ENCODE peak calls at places on chromosomes 4 and X, in four cellular contexts. A is activated T-cell treated with anti-CD3 and anti-CD28 coated beads, Interleukin-2, amount 50 U/mL, for 72 hours; S is RWPE2; N is activated T-helper 1 cell treated with Interleukin-2 at 50 U/mL for 16 hours. M is an unnamed sample.

GRCh38 chr4:23881674-23882337 is 8.0 kb downstream of the PPARGC1A start:
- DNase-seq in N (no peak), S (no peak), A (no peak), M (no peak)

GRCh38 chr4:42151568-42152506 is 618 bp downstream of the BEND4 start:
- DNase-seq in N (no peak), S (no peak), A (peak), M (peak)

GRCh38 chr4:68476191-68476590 is 28.9 kb downstream of the TMPRSS11E start:
- DNase-seq in A (no peak), S (no peak), N (no peak), M (no peak)

GRCh38 chrX:19758536-19758935 is 128.9 kb downstream of the SH3KBP1 start:
- DNase-seq in N (no peak), A (no peak), S (no peak), M (no peak)

GRCh38 chr4:21882050-21882839 is 66.3 kb downstream of the KCNIP4 start:
- DNase-seq in N (no peak), A (no peak), S (no peak), M (no peak)

GRCh38 chr4:185238261-185238681 is 28.9 kb downstream of the SNX25 start:
- DNase-seq in N (no peak), A (peak), S (no peak), M (no peak)

GRCh38 chrX:45022144-45022543 is 149.2 kb downstream of the KDM6A start:
- DNase-seq in S (no peak), N (no peak), A (no peak), M (no peak)

GRCh38 chrX:154401045-154401799 is 3.0 kb downstream of the RPL10 start:
- DNase-seq in A (peak), N (no peak), S (no peak), M (no peak)

GRCh38 chrX:51891821-51892551 is 1.4 kb upstream of the MAGED1 start:
- DNase-seq in A (no peak), N (no peak), S (no peak), M (no peak)

GRCh38 chrX:1178580-1179057 is 33.8 kb downstream of the CRLF2 start:
- DNase-seq in N (no peak), S (no peak), A (no peak), M (no peak)

GRCh38 chr4:118849867-118850812 is 14.2 kb upstream of the SEC24D start:
- DNase-seq in S (no peak), N (peak), A (peak), M (no peak)

GRCh38 chr4:5888222-5888701 is 4.6 kb downstream of the CRMP1 start:
- DNase-seq in N (no peak), A (no peak), S (no peak), M (no peak)

GRCh38 chr4:147546341-147546740 is 65.4 kb downstream of the EDNRA start:
- DNase-seq in A (no peak), N (no peak), S (no peak), M (no peak)

GRCh38 chr4:102759835-102760644 is 728 bp downstream of the MANBA start:
- DNase-seq in S (no peak), N (no peak), A (peak), M (peak)

GRCh38 chr4:86549163-86549788 is 44.8 kb upstream of the PTPN13 start:
- DNase-seq in N (no peak), A (no peak), S (no peak), M (no peak)

GRCh38 chr4:71141125-71141524 is 147.7 kb downstream of the DCK start:
- DNase-seq in S (no peak), N (no peak), A (no peak), M (no peak)

GRCh38 chr4:183342541-183343533 is 20.6 kb upstream of the CLDN24 start:
- DNase-seq in S (no peak), N (no peak), A (no peak), M (no peak)